ENCODE peak calls at places on chromosomes 3 and 15, in four cellular contexts. M is K562, S is GM12878, N is HepG2. E is an unnamed sample.

GRCh38 chr3:76585794-76586392 is 454.0 kb upstream of the ROBO2 start:
- DNase-seq in N (peak), S (no peak), M (peak), E (no peak)

GRCh38 chr3:66036586-66037061 is 2.1 kb downstream of the MAGI1 start:
- DNase-seq in S (no peak), M (no peak), N (no peak), E (peak)

GRCh38 chr3:105495021-105495420 is 128.3 kb downstream of the ALCAM start:
- DNase-seq in N (no peak), M (no peak), S (no peak), E (no peak)

GRCh38 chr15:89591834-89592233 is 16.6 kb downstream of the TICRR start:
- DNase-seq in N (no peak), S (no peak), M (no peak), E (no peak)

GRCh38 chr15:38202356-38202755 is 50.3 kb upstream of the SPRED1 start:
- DNase-seq in S (no peak), M (no peak), N (no peak), E (no peak)

GRCh38 chr3:150543128-150543527 is 3.2 kb downstream of the SERP1 start:
- DNase-seq in S (no peak), N (no peak), M (no peak), E (no peak)

GRCh38 chr15:31208804-31209203 is 107.3 kb upstream of the TRPM1 start:
- DNase-seq in S (no peak), N (no peak), M (no peak), E (no peak)

GRCh38 chr3:107496855-107497254 is 25.9 kb upstream of the BBX start:
- DNase-seq in S (no peak), N (no peak), M (no peak), E (no peak)

GRCh38 chr3:50575372-50575771 is 6.0 kb downstream of the HEMK1 start:
- DNase-seq in N (no peak), M (no peak), S (no peak), E (no peak)

GRCh38 chr15:52288051-52288942 is 7.3 kb downstream of the MYO5C start:
- DNase-seq in S (no peak), M (no peak), N (peak), E (no peak)

GRCh38 chr3:89560546-89560945 is 453.1 kb downstream of the EPHA3 start:
- DNase-seq in S (no peak), N (no peak), M (no peak), E (no peak)

GRCh38 chr3:141049681-141050080 is 1.5 kb upstream of the SPSB4 start:
- DNase-seq in M (peak), S (no peak), N (no peak), E (no peak)

GRCh38 chr15:65818927-65819562 is 27.0 kb upstream of the DENND4A start:
- DNase-seq in M (peak), S (peak), N (no peak), E (no peak)

GRCh38 chr3:95511915-95512314 is 1302.5 kb upstream of the EPHA6 start:
- DNase-seq in N (no peak), S (no peak), M (no peak), E (no peak)

GRCh38 chr3:123140591-123140990 is 61.2 kb upstream of the SEC22A start:
- DNase-seq in S (no peak), M (no peak), N (no peak), E (no peak)

GRCh38 chr15:66795851-66796250 is 93.8 kb downstream of the SMAD6 start:
- DNase-seq in S (no peak), M (no peak), N (no peak), E (no peak)

GRCh38 chr3:177333535-177334495 is 136.5 kb upstream of the TBL1XR1 start:
- DNase-seq in M (no peak), N (no peak), S (no peak), E (no peak)

GRCh38 chr3:134315286-134316106 is 58.8 kb downstream of the AMOTL2 start:
- DNase-seq in S (no peak), N (no peak), M (no peak), E (peak)

GRCh38 chr15:41965441-41966413 is 6.6 kb downstream of the EHD4 start:
- DNase-seq in N (no peak), S (no peak), M (no peak), E (no peak)

GRCh38 chr3:113285226-113285625 is 73.9 kb downstream of the BOC start:
- DNase-seq in M (no peak), S (no peak), N (no peak), E (no peak)

GRCh38 chr3:183435701-183436100 is 7.3 kb upstream of the MCF2L2 start:
- DNase-seq in N (no peak), M (no peak), S (peak), E (no peak)

GRCh38 chr3:121566773-121567172 is 976 bp upstream of the ARGFX start:
- DNase-seq in S (no peak), M (no peak), N (no peak), E (no peak)

GRCh38 chr3:74630602-74631001 is 16.1 kb upstream of the CNTN3 start:
- DNase-seq in S (no peak), M (no peak), N (no peak), E (no peak)

GRCh38 chr15:96320703-96321421 is 9.6 kb upstream of the NR2F2 start:
- DNase-seq in S (no peak), N (no peak), M (no peak), E (no peak)

GRCh38 chr15:89910891-89911626 is 1.7 kb downstream of the ARPIN start:
- DNase-seq in S (no peak), M (no peak), N (no peak), E (no peak)

GRCh38 chr15:32979710-32980109 is 214.8 kb downstream of the FMN1 start:
- DNase-seq in S (no peak), M (no peak), N (no peak), E (no peak)

GRCh38 chr3:113570158-113570557 is 37.8 kb downstream of the SIDT1 start:
- DNase-seq in M (no peak), S (no peak), N (no peak), E (no peak)

GRCh38 chr3:7512048-7512447 is 651.1 kb downstream of the GRM7 start:
- DNase-seq in M (no peak), N (no peak), S (no peak), E (no peak)

GRCh38 chr3:164418426-164418825 is 659.9 kb downstream of the SI start:
- DNase-seq in S (no peak), N (no peak), M (no peak), E (no peak)

GRCh38 chr15:73954188-73955145 is 28.2 kb downstream of the LOXL1 start:
- DNase-seq in M (no peak), N (no peak), S (no peak), E (no peak)

GRCh38 chr15:65869127-65869953 is at the start of gene RAB11A:
- DNase-seq in S (peak), N (peak), M (peak), E (peak)

GRCh38 chr15:98025237-98025636 is 64.7 kb downstream of the ARRDC4 start:
- DNase-seq in S (no peak), M (no peak), N (no peak), E (no peak)

GRCh38 chr15:35121611-35122359 is 36.7 kb upstream of the NANOGP8 start:
- DNase-seq in N (no peak), M (no peak), S (no peak), E (no peak)

GRCh38 chr15:35120173-35120572 is 35.1 kb upstream of the NANOGP8 start:
- DNase-seq in M (no peak), N (no peak), S (no peak), E (no peak)

GRCh38 chr15:35127717-35128116 is 42.6 kb upstream of the NANOGP8 start:
- DNase-seq in S (no peak), N (no peak), M (no peak), E (no peak)

GRCh38 chr15:35126236-35126635 is 41.1 kb upstream of the NANOGP8 start:
- DNase-seq in S (no peak), N (no peak), M (no peak), E (no peak)

DNA sequence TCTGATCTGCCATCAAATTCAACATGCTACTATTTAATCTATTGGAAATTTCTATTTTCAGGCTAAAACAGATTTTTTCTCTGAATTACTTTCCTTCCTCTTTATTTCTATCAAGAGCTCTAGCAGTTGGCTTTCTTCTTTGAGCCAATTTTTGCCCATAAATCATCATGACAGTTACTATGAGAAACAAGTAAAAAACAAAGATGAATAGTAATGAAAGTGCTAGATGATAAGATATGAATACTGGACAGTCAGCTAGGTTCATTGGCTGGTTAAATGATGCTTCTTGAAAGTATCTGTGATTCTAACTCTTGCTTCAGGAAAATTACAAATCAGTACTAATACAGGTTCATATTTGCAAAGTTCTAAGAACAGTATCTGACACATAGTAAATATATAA is 38.6 kb upstream of the NANOGP8 start:
- DNase-seq in N (no peak), M (no peak), S (no peak), E (no peak)
- TF ChIP-seq KDM1A in N (no peak), M (no peak), S (no peak), E (no peak)

DNA sequence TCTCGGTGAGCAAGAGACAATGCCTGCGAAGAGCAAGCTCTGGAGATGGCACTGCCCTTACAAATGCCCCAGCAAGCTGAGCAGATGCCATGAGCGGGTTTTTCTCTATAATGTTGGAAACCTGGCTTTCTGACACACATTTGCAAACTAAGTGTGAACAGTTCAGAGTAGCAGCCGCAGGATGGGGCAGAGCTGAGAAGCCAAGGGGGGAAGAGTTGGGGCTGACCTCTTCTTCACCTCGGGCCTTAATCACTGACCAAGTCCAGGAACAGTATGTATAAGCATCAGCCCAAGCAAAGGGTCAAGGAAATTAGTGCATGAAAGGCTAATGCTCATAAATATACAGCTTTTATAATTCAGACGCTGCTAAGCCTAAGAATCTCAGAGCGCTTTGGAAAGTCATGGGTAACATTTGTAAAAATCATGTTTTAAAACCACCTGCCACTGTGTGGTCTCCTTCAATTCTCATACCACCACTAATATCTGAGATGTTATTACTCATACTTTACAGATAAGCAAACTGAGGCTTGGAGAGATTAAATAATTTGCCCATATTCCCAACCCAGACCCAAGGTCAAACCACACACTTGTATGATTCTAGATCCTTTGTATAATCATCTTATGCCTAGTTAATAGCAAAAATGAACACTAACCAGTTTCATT is 603.4 kb downstream of the FOXP1 start:
- DNase-seq in S (no peak), N (no peak), M (no peak), E (no peak)
- TF ChIP-seq CBX5 in S (no peak), N (no peak), M (no peak), E (no peak)

DNA sequence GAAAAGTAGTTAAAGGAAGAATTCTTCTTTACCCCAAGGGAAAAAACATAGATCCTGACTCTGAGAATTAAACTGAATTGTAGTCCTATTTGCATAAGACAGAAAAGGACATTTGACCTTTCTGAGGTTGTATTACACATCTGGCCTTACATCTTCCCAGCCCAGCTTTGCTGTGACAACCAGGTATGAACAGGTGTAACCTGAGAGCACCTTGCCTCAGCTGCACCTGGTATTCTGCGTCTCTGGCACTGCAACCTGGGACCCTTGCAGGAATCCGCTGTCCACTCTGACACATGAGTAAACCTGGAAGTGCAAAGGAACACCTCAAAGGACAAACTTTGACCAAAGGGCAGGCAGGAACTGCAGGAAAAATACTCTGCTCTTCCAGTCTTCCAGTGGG is 2.2 kb upstream of the BDH1 start:
- DNase-seq in M (no peak), N (no peak), S (no peak), E (no peak)
- TF ChIP-seq SIN3A in M (no peak), N (no peak), S (no peak), E (no peak)

GRCh38 chr3:138348950-138349739 is 766 bp downstream of the MRAS start:
- DNase-seq in S (no peak), M (peak), N (peak), E (no peak)
- TF ChIP-seq KDM1A in S (no peak), M (no peak), N (no peak), E (no peak)

GRCh38 chr15:70466305-70466704 is 297.1 kb downstream of the UACA start:
- DNase-seq in N (no peak), S (no peak), M (no peak), E (no peak)

GRCh38 chr15:70469182-70469581 is 294.2 kb downstream of the UACA start:
- DNase-seq in M (no peak), S (no peak), N (no peak), E (no peak)

GRCh38 chr15:70469651-70470555 is 293.5 kb downstream of the UACA start:
- DNase-seq in M (no peak), N (no peak), S (no peak), E (no peak)

GRCh38 chr15:70465812-70466211 is 297.5 kb downstream of the UACA start:
- DNase-seq in N (no peak), S (no peak), M (no peak), E (no peak)

DNA sequence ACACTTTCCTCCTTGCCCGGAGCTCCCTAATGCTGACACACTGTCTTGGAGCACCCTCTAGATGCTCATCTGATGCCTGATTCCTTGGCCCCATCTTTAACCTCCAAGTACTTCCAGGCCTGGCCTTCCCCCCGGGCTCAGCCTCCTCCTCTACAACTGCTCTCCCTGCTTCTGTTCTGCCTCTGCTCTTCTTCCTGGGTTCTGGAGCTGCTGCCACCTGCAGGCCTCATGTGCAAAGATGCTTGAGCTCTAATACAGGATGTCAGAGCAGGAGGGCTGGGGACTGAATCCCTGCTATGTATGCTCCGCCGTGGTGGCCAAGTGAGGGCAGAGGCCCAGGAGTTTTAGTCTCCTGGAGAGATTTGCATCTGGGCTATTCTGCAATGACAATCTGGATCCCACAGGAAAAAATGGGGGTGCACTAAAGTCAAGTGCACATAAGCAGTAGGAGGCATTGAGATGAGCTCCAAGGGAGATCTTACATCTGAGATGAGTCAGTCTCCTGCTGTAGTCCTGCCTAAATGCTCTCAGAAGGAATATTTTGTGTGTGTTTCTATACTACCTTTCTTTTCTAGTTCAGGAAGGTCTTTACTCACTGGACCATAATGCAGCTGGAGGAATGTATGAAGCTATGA is 296.3 kb downstream of the UACA start:
- DNase-seq in M (peak), N (peak), S (no peak), E (no peak)
- TF ChIP-seq CBX5 in M (no peak), N (no peak), S (no peak), E (no peak)

DNA sequence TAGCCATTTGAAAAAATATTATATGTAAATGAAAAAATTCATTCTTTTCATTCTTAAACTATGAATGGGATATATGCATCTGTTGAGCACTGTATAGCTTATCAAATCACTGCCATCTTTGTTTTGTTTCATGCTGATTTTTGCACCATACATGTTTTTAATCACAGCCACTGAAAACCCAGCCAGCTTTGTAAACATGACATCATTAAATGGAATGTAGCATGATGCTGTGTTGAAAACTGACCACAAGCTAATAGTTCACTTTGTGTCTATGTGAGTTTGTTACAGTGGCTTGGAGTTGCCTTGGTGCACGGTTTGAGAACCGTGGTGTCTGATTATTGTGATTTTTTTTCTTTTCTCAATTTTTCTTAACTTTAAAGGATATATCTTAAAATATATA is 75.7 kb downstream of the GMPS start:
- DNase-seq in S (no peak), N (peak), M (no peak), E (no peak)
- TF ChIP-seq SIN3A in S (no peak), N (no peak), M (no peak), E (no peak)